ENCODE peak calls at places on chromosome 22, in nine cellular contexts. A is kidney epithelial cell; N is stimulated activated CD4-positive, alpha-beta T cell treated with anti-CD3 and anti-CD28 coated beads, Interleukin-4, amount 100 ng/mL, for 48 hours; K is A172; B is NCI-H460; T is cardiac muscle cell; F is immature natural killer cell; Q is WTC11; E is DMS53. H is an unnamed sample.

GRCh38 chr22:30445438-30445936 is 19.9 kb downstream of the MTFP1 start:
- DNase-seq in A (no peak), N (no peak), K (no peak), B (no peak), T (no peak), F (no peak), Q (no peak), E (no peak), H (no peak)

GRCh38 chr22:36737776-36738175 is 34.2 kb upstream of the CACNG2 start:
- DNase-seq in A (no peak), N (no peak), K (no peak), B (no peak), T (no peak), F (no peak), Q (no peak), E (no peak), H (no peak)

GRCh38 chr22:30202531-30203006 is 44.0 kb downstream of the LIF start:
- DNase-seq in A (no peak), N (no peak), K (no peak), B (no peak), T (peak), F (no peak), Q (no peak), E (no peak), H (no peak)

GRCh38 chr22:50260801-50261614 is 475 bp downstream of the MAPK12 start:
- DNase-seq in A (no peak), N (no peak), K (no peak), B (no peak), T (peak), F (no peak), Q (peak), E (peak), H (peak)

GRCh38 chr22:47030881-47031627 is 268.6 kb downstream of the TBC1D22A start:
- DNase-seq in A (no peak), N (no peak), K (peak), B (peak), T (no peak), F (no peak), Q (no peak), E (no peak), H (no peak)

GRCh38 chr22:19169002-19169946 is 9.3 kb downstream of the SLC25A1 start:
- DNase-seq in A (no peak), N (no peak), K (no peak), B (no peak), T (no peak), F (no peak), Q (no peak), E (no peak), H (no peak)

GRCh38 chr22:46121523-46122287 is 28.6 kb upstream of the PPARA start:
- DNase-seq in A (no peak), N (no peak), K (no peak), B (no peak), T (no peak), F (no peak), Q (no peak), E (no peak), H (no peak)

GRCh38 chr22:17172172-17172833 is 13.2 kb upstream of the HDHD5 start:
- DNase-seq in A (no peak), N (no peak), K (no peak), B (no peak), T (peak), F (no peak), Q (peak), E (peak), H (no peak)

GRCh38 chr22:19290400-19291217 is 910 bp downstream of the CLTCL1 start:
- DNase-seq in A (no peak), N (no peak), K (no peak), B (no peak), T (peak), F (no peak), Q (peak), E (no peak), H (no peak)

GRCh38 chr22:20107951-20108756 is 7.8 kb upstream of the RANBP1 start:
- DNase-seq in A (no peak), N (no peak), K (no peak), B (no peak), T (no peak), F (no peak), Q (no peak), E (no peak), H (no peak)

GRCh38 chr22:48902983-48903650 is 924.6 kb downstream of the BRD1 start:
- DNase-seq in A (no peak), N (no peak), K (no peak), B (no peak), T (no peak), F (no peak), Q (no peak), E (no peak), H (no peak)

GRCh38 chr22:21082248-21082647 is 36.5 kb downstream of the LRRC74B start:
- DNase-seq in A (no peak), N (no peak), K (no peak), B (no peak), T (no peak), F (no peak), Q (no peak), E (peak), H (peak)

GRCh38 chr22:31577711-31578110 is 81.4 kb downstream of the SFI1 start:
- DNase-seq in A (no peak), N (no peak), K (no peak), B (no peak), T (no peak), F (no peak), Q (no peak), E (no peak), H (no peak)

GRCh38 chr22:24836282-24836681 is 30.3 kb downstream of the SGSM1 start:
- DNase-seq in A (no peak), N (no peak), K (no peak), B (no peak), T (no peak), F (no peak), Q (no peak), E (no peak), H (no peak)

GRCh38 chr22:22103078-22103593 is 120.5 kb upstream of the TOP3B start:
- DNase-seq in A (no peak), N (peak), K (no peak), B (no peak), T (no peak), F (no peak), Q (peak), E (peak), H (no peak)

GRCh38 chr22:42626951-42627625 is 12.4 kb upstream of the POLDIP3 start:
- DNase-seq in A (no peak), N (no peak), K (no peak), B (no peak), T (no peak), F (no peak), Q (no peak), E (no peak), H (no peak)

GRCh38 chr22:32619614-32620426 is 145.2 kb downstream of the FBXO7 start:
- DNase-seq in A (no peak), N (no peak), K (peak), B (no peak), T (no peak), F (no peak), Q (no peak), E (no peak), H (peak)

GRCh38 chr22:37983860-37984791 is at the start of gene SOX10:
- DNase-seq in A (no peak), N (no peak), K (no peak), B (no peak), T (no peak), F (no peak), Q (peak), E (no peak), H (no peak)

GRCh38 chr22:42680648-42681047 is 31.5 kb upstream of the CYB5R3 start:
- DNase-seq in A (peak), N (no peak), K (peak), B (peak), T (no peak), F (no peak), Q (no peak), E (peak), H (peak)

GRCh38 chr22:25488244-25489020 is 76.0 kb upstream of the GRK3 start:
- DNase-seq in A (peak), N (peak), K (peak), B (peak), T (peak), F (no peak), Q (no peak), E (peak), H (peak)

GRCh38 chr22:37801946-37802309 is 5.8 kb upstream of the GCAT start:
- DNase-seq in A (no peak), N (no peak), K (no peak), B (no peak), T (no peak), F (no peak), Q (no peak), E (peak), H (no peak)

GRCh38 chr22:48954781-48955311 is 872.8 kb downstream of the BRD1 start:
- DNase-seq in A (no peak), N (no peak), K (no peak), B (no peak), T (no peak), F (no peak), Q (no peak), E (no peak), H (no peak)

GRCh38 chr22:29528144-29528543 is 25.4 kb downstream of the THOC5 start:
- DNase-seq in A (no peak), N (no peak), K (no peak), B (no peak), T (no peak), F (no peak), Q (no peak), E (no peak), H (no peak)

GRCh38 chr22:47290706-47291430 is 528.4 kb downstream of the TBC1D22A start:
- DNase-seq in A (no peak), N (no peak), K (no peak), B (no peak), T (no peak), F (no peak), Q (peak), E (peak), H (no peak)

GRCh38 chr22:42905702-42906183 is 48.7 kb upstream of the ARFGAP3 start:
- DNase-seq in A (no peak), N (no peak), K (no peak), B (no peak), T (no peak), F (no peak), Q (no peak), E (peak), H (no peak)

GRCh38 chr22:25627271-25627848 is 62.9 kb downstream of the GRK3 start:
- DNase-seq in A (no peak), N (no peak), K (peak), B (no peak), T (no peak), F (no peak), Q (no peak), E (peak), H (no peak)

GRCh38 chr22:25113316-25113721 is 86.3 kb upstream of the CRYBB3 start:
- DNase-seq in A (no peak), N (no peak), K (peak), B (no peak), T (no peak), F (no peak), Q (no peak), E (peak), H (no peak)

GRCh38 chr22:42701694-42702093 is 19.0 kb downstream of the A4GALT start:
- DNase-seq in A (no peak), N (no peak), K (no peak), B (no peak), T (no peak), F (no peak), Q (no peak), E (no peak), H (no peak)

GRCh38 chr22:24165673-24166072 is 15.6 kb upstream of the SUSD2 start:
- DNase-seq in A (no peak), N (no peak), K (no peak), B (no peak), T (no peak), F (no peak), Q (no peak), E (no peak), H (no peak)

GRCh38 chr22:46085831-46086576 is 64.3 kb upstream of the PPARA start:
- DNase-seq in A (no peak), N (no peak), K (no peak), B (peak), T (no peak), F (no peak), Q (no peak), E (no peak), H (peak)

GRCh38 chr22:24244144-24244787 is 616 bp downstream of the GGT5 start:
- DNase-seq in A (no peak), N (no peak), K (no peak), B (no peak), T (no peak), F (no peak), Q (no peak), E (no peak), H (peak)

GRCh38 chr22:19240813-19241592 is 50.5 kb downstream of the CLTCL1 start:
- DNase-seq in A (no peak), N (no peak), K (no peak), B (no peak), T (no peak), F (no peak), Q (no peak), E (no peak), H (no peak)

GRCh38 chr22:25166266-25167056 is 33.2 kb upstream of the CRYBB3 start:
- DNase-seq in A (no peak), N (no peak), K (no peak), B (no peak), T (no peak), F (no peak), Q (no peak), E (no peak), H (no peak)

GRCh38 chr22:47221840-47222615 is 459.6 kb downstream of the TBC1D22A start:
- DNase-seq in A (no peak), N (no peak), K (no peak), B (no peak), T (no peak), F (no peak), Q (no peak), E (no peak), H (no peak)

H was measured in NCI-H226.